ENCODE peak calls at places on chromosomes 5 and 9, in six cellular contexts. T, W, G, A, U and I are unnamed samples.

GRCh38 chr9:11962327-11962726 is 730.9 kb upstream of the TYRP1 start:
- DNase-seq in T (no peak), W (no peak), G (no peak), A (no peak), U (no peak), I (no peak)

GRCh38 chr9:113428062-113428600 is 17.6 kb downstream of the C9orf43 start:
- DNase-seq in T (no peak), W (no peak), G (no peak), A (no peak), U (no peak), I (no peak)

GRCh38 chr9:127875306-127875966 is 2.0 kb downstream of the AK1 start:
- DNase-seq in T (no peak), W (no peak), G (no peak), A (no peak), U (peak; percentile 62), I (no peak)

GRCh38 chr9:5671711-5672353 is 42.9 kb downstream of the RIC1 start:
- DNase-seq in T (no peak), W (peak; percentile 17), G (no peak), A (no peak), U (no peak), I (no peak)

GRCh38 chr9:14159440-14160222 is 154.3 kb downstream of the NFIB start:
- DNase-seq in T (no peak), W (no peak), G (no peak), A (no peak), U (no peak), I (no peak)

GRCh38 chr9:32703635-32704034 is 68.2 kb upstream of the TAF1L start:
- DNase-seq in T (no peak), W (no peak), G (no peak), A (peak; percentile 5), U (no peak), I (no peak)

GRCh38 chr9:15308511-15308910 is 1.5 kb upstream of the TTC39B start:
- DNase-seq in T (no peak), W (no peak), G (no peak), A (no peak), U (no peak), I (no peak)

GRCh38 chr5:26894719-26895263 is 143.6 kb downstream of the CDH9 start:
- DNase-seq in T (no peak), W (no peak), G (no peak), A (no peak), U (no peak), I (no peak)

GRCh38 chr5:93805616-93806393 is 64.4 kb upstream of the POU5F2 start:
- DNase-seq in T (no peak), W (no peak), G (no peak), A (no peak), U (no peak), I (no peak)

DNA sequence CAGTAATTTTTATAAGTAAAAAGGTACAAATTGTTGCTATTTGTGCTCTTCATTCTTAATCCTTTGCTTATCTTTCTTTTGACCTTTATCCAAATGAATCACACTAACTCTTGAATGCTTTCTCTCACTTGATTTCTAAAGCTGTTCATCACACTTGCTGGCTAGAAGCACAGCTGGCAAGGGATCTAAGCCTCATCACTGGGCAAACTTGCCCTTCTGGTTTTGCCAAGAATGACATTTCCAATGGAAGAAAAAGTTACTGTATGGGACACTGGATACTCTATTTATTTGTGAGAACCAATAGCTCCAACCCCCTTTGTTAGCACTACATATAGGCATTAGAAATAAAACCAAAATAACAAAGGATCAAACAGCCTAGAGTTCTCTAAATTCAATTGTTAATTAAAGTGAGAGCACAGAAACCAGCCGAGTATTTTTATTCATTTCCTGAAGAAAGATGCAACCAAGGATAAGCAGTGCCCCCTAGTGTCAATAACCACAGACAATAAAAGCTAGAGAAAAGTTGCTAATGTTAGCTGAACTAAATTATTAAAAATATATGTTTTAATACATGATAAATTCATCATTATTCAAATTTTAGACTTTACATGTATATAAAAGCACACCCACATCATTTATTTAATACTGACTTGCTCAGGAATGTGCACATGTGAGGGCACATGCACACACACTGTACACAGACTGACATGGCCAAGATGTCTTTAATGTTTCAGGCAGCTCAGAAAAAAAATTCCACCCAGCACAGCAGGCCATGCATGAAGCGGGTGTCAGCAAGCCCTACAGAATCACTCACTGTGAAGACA is 59.8 kb upstream of the POU5F2 start:
- DNase-seq in T (no peak), W (peak; percentile 2), G (no peak), A (peak; percentile 45), U (no peak), I (no peak)
- TF ChIP-seq POLR2AphosphoS5 in T (no peak), W (no peak), G (no peak), A (no peak), U (no peak), I (no peak)

DNA sequence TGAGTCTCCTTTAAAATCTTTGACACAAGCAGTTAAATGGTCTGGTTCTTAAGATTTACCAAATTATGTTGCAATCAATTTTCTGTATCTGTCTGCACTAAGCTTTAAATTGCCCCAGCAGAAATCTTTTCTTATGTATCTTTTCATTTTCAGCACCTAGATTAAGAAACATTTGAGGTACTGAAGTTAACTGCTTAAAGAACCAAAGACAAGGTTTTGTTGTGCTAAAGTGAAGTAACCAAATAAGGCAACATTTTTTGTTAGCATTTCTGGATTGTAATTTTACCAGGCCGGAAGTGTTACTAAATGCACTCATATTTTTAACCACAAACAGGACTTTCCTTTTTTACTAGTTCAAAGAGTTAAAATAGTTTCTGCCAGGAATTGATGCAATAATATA is 24.1 kb upstream of the MTAP start:
- DNase-seq in T (no peak), W (no peak), G (no peak), A (no peak), U (no peak), I (no peak)
- H3K27ac ChIP-seq in T (no peak overlapping the region), W (no peak overlapping the region), G (no peak overlapping the region), A (no peak overlapping the region), U (no peak overlapping the region), I (no peak overlapping the region)

DNA sequence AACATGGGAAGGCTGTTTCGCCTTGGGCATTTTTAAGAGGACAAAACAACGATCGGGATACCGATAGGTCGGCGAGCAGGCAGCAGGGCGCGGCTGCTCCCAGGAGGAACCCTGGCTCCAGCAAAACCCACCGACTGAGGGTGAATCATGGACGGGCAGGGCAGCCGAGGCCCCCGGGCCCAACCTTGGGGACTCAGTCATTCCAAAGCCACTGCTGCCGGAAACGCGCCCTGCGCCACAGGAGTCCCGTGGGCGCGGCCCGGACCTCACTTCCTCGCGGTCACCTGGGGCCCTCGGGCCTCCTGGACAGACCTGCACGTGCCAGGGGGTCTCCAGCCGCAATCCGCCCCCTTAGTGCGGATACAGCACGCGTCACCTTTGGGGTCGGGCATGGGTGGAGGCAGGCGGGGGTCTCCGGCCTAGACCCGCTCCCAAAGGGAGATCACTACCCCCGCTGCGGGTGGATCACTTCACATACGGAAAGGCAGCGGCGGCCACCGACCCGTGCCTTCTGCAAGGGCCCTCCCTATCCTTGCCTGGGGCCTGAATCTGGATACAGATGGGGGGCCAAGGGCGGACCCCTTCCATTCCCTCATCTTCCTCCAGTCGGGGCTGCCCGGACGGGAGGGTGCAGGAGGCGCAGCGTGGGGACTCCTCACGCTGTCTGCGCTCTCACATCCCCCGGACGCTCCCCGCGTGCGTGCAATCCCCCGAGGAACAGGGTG is 728 bp downstream of the TXN start:
- DNase-seq in T (peak; percentile 36), W (no peak), G (peak; percentile 73), A (peak; percentile 29), U (peak; percentile 93), I (peak; percentile 78)
- TF ChIP-seq POLR2A in T (peak; percentile 13), W (peak; percentile 16), G (no peak), A (no peak), U (no peak), I (peak; percentile 68)

GRCh38 chr9:16661816-16662215 is 208.7 kb downstream of the BNC2 start:
- DNase-seq in T (no peak), W (no peak), G (no peak), A (no peak), U (no peak), I (no peak)
- TF ChIP-seq POLR2AphosphoS5 in T (no peak), W (no peak), G (no peak), A (no peak), U (no peak), I (no peak)